ENCODE peak calls at places on chromosomes 6 and 20, in four cellular contexts. D is pancreas, N is H9, W is body of pancreas. A is an unnamed sample.

GRCh38 chr6:13412639-13413465 is 74.5 kb downstream of the GFOD1 start:
- DNase-seq in D (no peak), N (no peak), W (no peak), A (no peak)

GRCh38 chr6:114008331-114008730 is 37.4 kb upstream of the HDAC2 start:
- DNase-seq in D (no peak), N (no peak), W (no peak), A (no peak)

GRCh38 chr6:98833101-98834059 is 994 bp upstream of the POU3F2 start:
- DNase-seq in D (peak), N (peak), W (no peak), A (peak)

GRCh38 chr6:119612871-119613515 is 263.4 kb upstream of the MAN1A1 start:
- DNase-seq in D (no peak), N (no peak), W (no peak), A (no peak)

GRCh38 chr20:37378785-37379598 is 33.1 kb downstream of the SRC start:
- DNase-seq in D (peak), N (no peak), W (no peak), A (no peak)

GRCh38 chr20:44187763-44188709 is 1.0 kb upstream of the JPH2 start:
- DNase-seq in D (no peak), N (no peak), W (no peak), A (no peak)

GRCh38 chr20:672975-673604 is 2.5 kb downstream of the SCRT2 start:
- DNase-seq in D (no peak), N (no peak), W (no peak), A (no peak)

GRCh38 chr6:74577619-74578018 is 628.2 kb downstream of the COL12A1 start:
- DNase-seq in D (no peak), N (no peak), W (no peak), A (no peak)

GRCh38 chr6:108009894-108010293 is 51.9 kb upstream of the SEC63 start:
- DNase-seq in D (no peak), N (no peak), W (no peak), A (no peak)

GRCh38 chr20:10642859-10643559 is 30.8 kb downstream of the JAG1 start:
- DNase-seq in D (no peak), N (no peak), W (no peak), A (no peak)

GRCh38 chr6:8219352-8219943 is 117.1 kb upstream of the EEF1E1 start:
- DNase-seq in D (no peak), N (no peak), W (peak), A (peak)

GRCh38 chr20:38601216-38602184 is at the start of gene ARHGAP40:
- DNase-seq in D (no peak), N (peak), W (no peak), A (no peak)

GRCh38 chr6:24536466-24536865 is 41.7 kb downstream of the ALDH5A1 start:
- DNase-seq in D (no peak), N (no peak), W (no peak), A (no peak)

GRCh38 chr6:149969635-149970034 is 5.9 kb downstream of the ULBP1 start:
- DNase-seq in D (no peak), N (no peak), W (no peak), A (no peak)

GRCh38 chr6:37860226-37860839 is 40.8 kb downstream of the ZFAND3 start:
- DNase-seq in D (no peak), N (no peak), W (peak), A (no peak)

GRCh38 chr20:46088409-46089075 is 1.2 kb downstream of the NCOA5 start:
- DNase-seq in D (no peak), N (no peak), W (no peak), A (no peak)

GRCh38 chr6:142510217-142510616 is 208.4 kb downstream of the ADGRG6 start:
- DNase-seq in D (no peak), N (no peak), W (no peak), A (no peak)

GRCh38 chr6:23003671-23004598 is 434.6 kb downstream of the HDGFL1 start:
- DNase-seq in D (no peak), N (no peak), W (no peak), A (no peak)

GRCh38 chr6:159720708-159721107 is 6.6 kb upstream of the WTAP start:
- DNase-seq in D (no peak), N (no peak), W (peak), A (no peak)

GRCh38 chr6:31079656-31080261 is 32.6 kb downstream of the C6orf15 start:
- DNase-seq in D (peak), N (peak), W (peak), A (peak)

GRCh38 chr6:22794844-22795243 is 225.5 kb downstream of the HDGFL1 start:
- DNase-seq in D (no peak), N (no peak), W (no peak), A (no peak)

GRCh38 chr6:35691027-35691824 is 2.5 kb upstream of the FKBP5 start:
- DNase-seq in D (no peak), N (no peak), W (peak), A (peak)

GRCh38 chr6:120735641-120736040 is 598.6 kb downstream of the TBC1D32 start:
- DNase-seq in D (no peak), N (no peak), W (no peak), A (no peak)

GRCh38 chr20:14335122-14335521 is 2.3 kb downstream of the FLRT3 start:
- DNase-seq in D (no peak), N (no peak), W (no peak), A (no peak)

GRCh38 chr6:34656378-34657036 is 40.1 kb downstream of the ILRUN start:
- DNase-seq in D (no peak), N (no peak), W (peak), A (no peak)

GRCh38 chr6:100891079-100891478 is 9.9 kb upstream of the ASCC3 start:
- DNase-seq in D (no peak), N (no peak), W (no peak), A (no peak)

GRCh38 chr20:1871807-1872455 is 23.3 kb upstream of the SIRPA start:
- DNase-seq in D (no peak), N (no peak), W (no peak), A (no peak)

GRCh38 chr20:51505566-51505965 is 37.0 kb downstream of the NFATC2 start:
- DNase-seq in D (no peak), N (no peak), W (no peak), A (no peak)

GRCh38 chr6:28659250-28659566 is 133.5 kb downstream of the GPX5 start:
- DNase-seq in D (no peak), N (no peak), W (no peak), A (no peak)

GRCh38 chr6:151869787-151870186 is 62.3 kb downstream of the ESR1 start:
- DNase-seq in D (no peak), N (no peak), W (no peak), A (no peak)

GRCh38 chr6:166999145-166999844 is at the start of gene CEP43:
- DNase-seq in D (peak), N (peak), W (peak), A (peak)

GRCh38 chr6:31356216-31356945 is 598 bp downstream of the HLA-B start:
- DNase-seq in D (peak), N (no peak), W (peak), A (no peak)

GRCh38 chr20:3738109-3739053 is 5.9 kb downstream of the HSPA12B start:
- DNase-seq in D (no peak), N (peak), W (no peak), A (no peak)

GRCh38 chr6:146892613-146893401 is 294.0 kb downstream of the ADGB start:
- DNase-seq in D (no peak), N (no peak), W (no peak), A (no peak)

GRCh38 chr6:169723991-169724553 is at the start of gene PHF10:
- DNase-seq in D (peak), N (no peak), W (no peak), A (peak)

GRCh38 chr20:6074145-6074561 is 20.3 kb upstream of the LRRN4 start:
- DNase-seq in D (no peak), N (peak), W (no peak), A (no peak)

GRCh38 chr20:47346172-47346571 is 10.3 kb downstream of the ZMYND8 start:
- DNase-seq in D (no peak), N (no peak), W (no peak), A (no peak)

GRCh38 chr20:47348539-47349142 is 7.9 kb downstream of the ZMYND8 start:
- DNase-seq in D (no peak), N (no peak), W (no peak), A (no peak)

GRCh38 chr20:47349365-47350180 is 6.9 kb downstream of the ZMYND8 start:
- DNase-seq in D (no peak), N (no peak), W (no peak), A (no peak)

GRCh38 chr20:47350181-47350550 is 6.3 kb downstream of the ZMYND8 start:
- DNase-seq in D (no peak), N (no peak), W (no peak), A (no peak)

DNA sequence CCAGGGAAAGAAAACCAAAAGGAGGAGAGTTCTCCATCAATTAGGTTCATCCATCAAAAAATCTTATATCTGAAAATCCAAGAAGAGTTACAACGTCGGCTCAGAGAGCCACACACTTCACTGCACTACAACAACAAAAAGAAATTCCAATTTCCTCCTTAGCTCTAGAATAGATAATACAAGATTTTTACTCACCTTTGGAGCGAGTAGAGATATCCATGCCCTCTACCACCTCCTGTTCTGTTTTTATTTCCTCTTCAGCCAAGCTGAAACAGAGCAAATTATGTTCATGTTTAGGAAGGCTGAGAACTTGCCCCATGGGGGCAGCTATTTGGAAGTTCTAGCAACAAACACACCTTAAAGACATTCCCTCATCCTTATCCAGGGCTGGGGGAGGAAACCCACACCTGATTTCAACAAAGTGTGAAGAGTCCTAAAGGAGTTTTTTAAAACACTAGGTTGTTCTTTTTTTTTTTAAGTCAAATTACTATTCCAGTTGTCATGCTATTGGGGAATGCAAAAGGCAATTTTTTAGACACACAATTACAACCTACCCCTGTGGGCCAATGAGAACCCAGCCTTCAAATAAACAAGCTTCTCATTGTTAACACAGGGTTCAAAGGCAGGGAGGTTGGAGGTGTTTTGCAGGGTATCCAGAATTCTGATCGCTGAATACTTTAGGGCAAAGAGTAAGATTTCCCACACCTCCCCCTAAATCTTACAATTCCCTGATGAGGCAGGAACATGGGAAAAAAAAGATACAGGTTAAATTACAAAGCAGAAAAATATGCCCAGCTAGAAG is 8.6 kb downstream of the ZMYND8 start:
- DNase-seq in D (no peak), N (no peak), W (no peak), A (no peak)
- H3K27ac ChIP-seq in D (peak), N (peak), W (peak), A (peak)

GRCh38 chr6:148272084-148272483 is 70.6 kb upstream of the SASH1 start:
- DNase-seq in D (no peak), N (no peak), W (no peak), A (no peak)
- H3K27ac ChIP-seq in D (no peak), N (no peak), W (no peak), A (no peak)

GRCh38 chr20:32752021-32752457 is 8.8 kb upstream of the COMMD7 start:
- DNase-seq in D (no peak), N (no peak), W (no peak), A (no peak)
- H3K27ac ChIP-seq in D (no peak), N (peak), W (no peak), A (no peak)

GRCh38 chr6:43193929-43194328 is 11.9 kb downstream of the CUL9 start:
- DNase-seq in D (no peak), N (no peak), W (no peak), A (no peak)
- H3K27ac ChIP-seq in D (no peak), N (no peak), W (no peak), A (no peak)